ENCODE peak calls at places on chromosome 11, in seven cellular contexts. One of them, this sample, is unnamed.

GRCh38 chr11:6932150-6932549 is 5.9 kb downstream of the ZNF215 start:
- DNase-seq in heart right ventricle: no peak
- DNase-seq in A673: no peak
- DNase-seq in fibroblast of lung: no peak
- DNase-seq in kidney: no peak
- DNase-seq in pancreas: no peak
- DNase-seq in body of pancreas: no peak
- DNase-seq in this sample: no peak

GRCh38 chr11:29306527-29306926 is 710.3 kb downstream of the KCNA4 start:
- DNase-seq in heart right ventricle: no peak
- DNase-seq in A673: no peak
- DNase-seq in fibroblast of lung: peak; percentile 72
- DNase-seq in kidney: no peak
- DNase-seq in pancreas: no peak
- DNase-seq in body of pancreas: no peak
- DNase-seq in this sample: no peak

GRCh38 chr11:77598195-77598594 is 8.4 kb downstream of the AQP11 start:
- DNase-seq in heart right ventricle: no peak
- DNase-seq in A673: no peak
- DNase-seq in fibroblast of lung: no peak
- DNase-seq in kidney: no peak
- DNase-seq in pancreas: no peak
- DNase-seq in body of pancreas: no peak
- DNase-seq in this sample: no peak

GRCh38 chr11:123303924-123304323 is 108.9 kb upstream of the CLMP start:
- DNase-seq in heart right ventricle: no peak
- DNase-seq in A673: no peak
- DNase-seq in fibroblast of lung: no peak
- DNase-seq in kidney: no peak
- DNase-seq in pancreas: no peak
- DNase-seq in body of pancreas: no peak
- DNase-seq in this sample: no peak

GRCh38 chr11:117750357-117750756 is 46.7 kb downstream of the DSCAML1 start:
- DNase-seq in heart right ventricle: no peak
- DNase-seq in A673: no peak
- DNase-seq in fibroblast of lung: no peak
- DNase-seq in kidney: no peak
- DNase-seq in pancreas: no peak
- DNase-seq in body of pancreas: no peak
- DNase-seq in this sample: no peak

GRCh38 chr11:86068138-86068861 is 584 bp downstream of the PICALM start:
- DNase-seq in heart right ventricle: peak; percentile 33
- DNase-seq in A673: peak; percentile 50
- DNase-seq in fibroblast of lung: no peak
- DNase-seq in kidney: no peak
- DNase-seq in pancreas: peak; percentile 32
- DNase-seq in body of pancreas: peak; percentile 36
- DNase-seq in this sample: no peak

GRCh38 chr11:120756931-120757330 is 245.4 kb downstream of the GRIK4 start:
- DNase-seq in heart right ventricle: no peak
- DNase-seq in A673: no peak
- DNase-seq in fibroblast of lung: no peak
- DNase-seq in kidney: no peak
- DNase-seq in pancreas: no peak
- DNase-seq in body of pancreas: no peak
- DNase-seq in this sample: no peak

GRCh38 chr11:47438721-47439120 is 10.2 kb downstream of the RAPSN start:
- DNase-seq in heart right ventricle: no peak
- DNase-seq in A673: no peak
- DNase-seq in fibroblast of lung: no peak
- DNase-seq in kidney: no peak
- DNase-seq in pancreas: no peak
- DNase-seq in body of pancreas: no peak
- DNase-seq in this sample: no peak

GRCh38 chr11:2774173-2775082 is 74.6 kb upstream of the KCNQ1OT1 start:
- DNase-seq in heart right ventricle: no peak
- DNase-seq in A673: no peak
- DNase-seq in fibroblast of lung: no peak
- DNase-seq in kidney: no peak
- DNase-seq in pancreas: no peak
- DNase-seq in body of pancreas: peak; percentile 3
- DNase-seq in this sample: no peak

GRCh38 chr11:8826145-8826786 is 84.7 kb upstream of the AKIP1 start:
- DNase-seq in heart right ventricle: no peak
- DNase-seq in A673: no peak
- DNase-seq in fibroblast of lung: peak; percentile 60
- DNase-seq in kidney: peak; percentile 83
- DNase-seq in pancreas: no peak
- DNase-seq in body of pancreas: no peak
- DNase-seq in this sample: no peak

GRCh38 chr11:47714554-47715081 is 551 bp downstream of the AGBL2 start:
- DNase-seq in heart right ventricle: no peak
- DNase-seq in A673: peak; percentile 52
- DNase-seq in fibroblast of lung: peak; percentile 26
- DNase-seq in kidney: no peak
- DNase-seq in pancreas: no peak
- DNase-seq in body of pancreas: no peak
- DNase-seq in this sample: no peak

GRCh38 chr11:59207988-59208432 is 4.7 kb downstream of the MPEG1 start:
- DNase-seq in heart right ventricle: no peak
- DNase-seq in A673: peak; percentile 67
- DNase-seq in fibroblast of lung: peak; percentile 72
- DNase-seq in kidney: no peak
- DNase-seq in pancreas: no peak
- DNase-seq in body of pancreas: peak; percentile 60
- DNase-seq in this sample: no peak

GRCh38 chr11:110184974-110185597 is 91.9 kb downstream of the ZC3H12C start:
- DNase-seq in heart right ventricle: no peak
- DNase-seq in A673: no peak
- DNase-seq in fibroblast of lung: peak; percentile 97
- DNase-seq in kidney: no peak
- DNase-seq in pancreas: peak; percentile 56
- DNase-seq in body of pancreas: peak; percentile 83
- DNase-seq in this sample: no peak

GRCh38 chr11:105273660-105274280 is 134.2 kb upstream of the CARD18 start:
- DNase-seq in heart right ventricle: no peak
- DNase-seq in A673: no peak
- DNase-seq in fibroblast of lung: no peak
- DNase-seq in kidney: no peak
- DNase-seq in pancreas: no peak
- DNase-seq in body of pancreas: no peak
- DNase-seq in this sample: no peak

GRCh38 chr11:69869311-69869939 is 50.2 kb upstream of the FGF3 start:
- DNase-seq in heart right ventricle: no peak
- DNase-seq in A673: no peak
- DNase-seq in fibroblast of lung: no peak
- DNase-seq in kidney: peak; percentile 43
- DNase-seq in pancreas: no peak
- DNase-seq in body of pancreas: no peak
- DNase-seq in this sample: no peak

GRCh38 chr11:129412501-129412900 is 36.9 kb downstream of the BARX2 start:
- DNase-seq in heart right ventricle: no peak
- DNase-seq in A673: peak; percentile 56
- DNase-seq in fibroblast of lung: no peak
- DNase-seq in kidney: no peak
- DNase-seq in pancreas: no peak
- DNase-seq in body of pancreas: no peak
- DNase-seq in this sample: no peak

GRCh38 chr11:46710821-46711269 is 8.2 kb upstream of the F2 start:
- DNase-seq in heart right ventricle: peak; percentile 48
- DNase-seq in A673: no peak
- DNase-seq in fibroblast of lung: peak; percentile 95
- DNase-seq in kidney: no peak
- DNase-seq in pancreas: no peak
- DNase-seq in body of pancreas: peak; percentile 43
- DNase-seq in this sample: no peak

GRCh38 chr11:115455606-115456005 is 48.6 kb downstream of the CADM1 start:
- DNase-seq in heart right ventricle: no peak
- DNase-seq in A673: no peak
- DNase-seq in fibroblast of lung: no peak
- DNase-seq in kidney: no peak
- DNase-seq in pancreas: no peak
- DNase-seq in body of pancreas: no peak
- DNase-seq in this sample: no peak

GRCh38 chr11:57214494-57214893 is 22.6 kb downstream of the APLNR start:
- DNase-seq in heart right ventricle: no peak
- DNase-seq in A673: no peak
- DNase-seq in fibroblast of lung: peak; percentile 69
- DNase-seq in kidney: no peak
- DNase-seq in pancreas: no peak
- DNase-seq in body of pancreas: no peak
- DNase-seq in this sample: no peak

GRCh38 chr11:110921742-110922200 is 209.5 kb upstream of the ARHGAP20 start:
- DNase-seq in heart right ventricle: no peak
- DNase-seq in A673: peak; percentile 91
- DNase-seq in fibroblast of lung: peak; percentile 62
- DNase-seq in kidney: peak; percentile 77
- DNase-seq in pancreas: peak; percentile 29
- DNase-seq in body of pancreas: peak; percentile 66
- DNase-seq in this sample: no peak

GRCh38 chr11:26891501-26891900 is 102.4 kb upstream of the FIBIN start:
- DNase-seq in heart right ventricle: no peak
- DNase-seq in A673: no peak
- DNase-seq in fibroblast of lung: no peak
- DNase-seq in kidney: no peak
- DNase-seq in pancreas: no peak
- DNase-seq in body of pancreas: no peak
- DNase-seq in this sample: no peak
- H3K27ac ChIP-seq in heart right ventricle: no peak overlapping the region
- H3K27ac ChIP-seq in A673: no peak overlapping the region
- H3K27ac ChIP-seq in fibroblast of lung: no peak overlapping the region
- H3K27ac ChIP-seq in kidney: no peak overlapping the region
- H3K27ac ChIP-seq in pancreas: no peak overlapping the region
- H3K27ac ChIP-seq in body of pancreas: no peak overlapping the region
- H3K27ac ChIP-seq in this sample: no peak overlapping the region

GRCh38 chr11:723120-723883 is 17.3 kb downstream of the EPS8L2 start:
- DNase-seq in heart right ventricle: no peak
- DNase-seq in A673: peak; percentile 61
- DNase-seq in fibroblast of lung: peak; percentile 76
- DNase-seq in kidney: no peak
- DNase-seq in pancreas: peak; percentile 24
- DNase-seq in body of pancreas: peak; percentile 48
- DNase-seq in this sample: no peak

GRCh38 chr11:724063-724732 is 18.2 kb downstream of the EPS8L2 start:
- DNase-seq in heart right ventricle: no peak
- DNase-seq in A673: no peak
- DNase-seq in fibroblast of lung: no peak
- DNase-seq in kidney: peak; percentile 81
- DNase-seq in pancreas: peak; percentile 15
- DNase-seq in body of pancreas: no peak
- DNase-seq in this sample: no peak

GRCh38 chr11:726278-726915 is 20.4 kb downstream of the EPS8L2 start:
- DNase-seq in heart right ventricle: no peak
- DNase-seq in A673: no peak
- DNase-seq in fibroblast of lung: no peak
- DNase-seq in kidney: peak; percentile 92
- DNase-seq in pancreas: peak; percentile 86
- DNase-seq in body of pancreas: peak; percentile 90
- DNase-seq in this sample: peak; percentile 82

GRCh38 chr11:725624-726202 is 19.7 kb downstream of the EPS8L2 start:
- DNase-seq in heart right ventricle: no peak
- DNase-seq in A673: no peak
- DNase-seq in fibroblast of lung: no peak
- DNase-seq in kidney: peak; percentile 83
- DNase-seq in pancreas: peak; percentile 25
- DNase-seq in body of pancreas: peak; percentile 27
- DNase-seq in this sample: peak; percentile 67

GRCh38 chr11:724733-725386 is 18.8 kb downstream of the EPS8L2 start:
- DNase-seq in heart right ventricle: no peak
- DNase-seq in A673: no peak
- DNase-seq in fibroblast of lung: no peak
- DNase-seq in kidney: peak; percentile 73
- DNase-seq in pancreas: peak; percentile 13
- DNase-seq in body of pancreas: no peak
- DNase-seq in this sample: no peak
- H3K4me3 ChIP-seq in heart right ventricle: no peak overlapping the region
- H3K4me3 ChIP-seq in A673: no peak overlapping the region
- H3K4me3 ChIP-seq in fibroblast of lung: no peak overlapping the region
- H3K4me3 ChIP-seq in kidney: no peak overlapping the region
- H3K4me3 ChIP-seq in pancreas: no peak overlapping the region
- H3K4me3 ChIP-seq in body of pancreas: no peak overlapping the region
- H3K4me3 ChIP-seq in this sample: no peak overlapping the region

DNA sequence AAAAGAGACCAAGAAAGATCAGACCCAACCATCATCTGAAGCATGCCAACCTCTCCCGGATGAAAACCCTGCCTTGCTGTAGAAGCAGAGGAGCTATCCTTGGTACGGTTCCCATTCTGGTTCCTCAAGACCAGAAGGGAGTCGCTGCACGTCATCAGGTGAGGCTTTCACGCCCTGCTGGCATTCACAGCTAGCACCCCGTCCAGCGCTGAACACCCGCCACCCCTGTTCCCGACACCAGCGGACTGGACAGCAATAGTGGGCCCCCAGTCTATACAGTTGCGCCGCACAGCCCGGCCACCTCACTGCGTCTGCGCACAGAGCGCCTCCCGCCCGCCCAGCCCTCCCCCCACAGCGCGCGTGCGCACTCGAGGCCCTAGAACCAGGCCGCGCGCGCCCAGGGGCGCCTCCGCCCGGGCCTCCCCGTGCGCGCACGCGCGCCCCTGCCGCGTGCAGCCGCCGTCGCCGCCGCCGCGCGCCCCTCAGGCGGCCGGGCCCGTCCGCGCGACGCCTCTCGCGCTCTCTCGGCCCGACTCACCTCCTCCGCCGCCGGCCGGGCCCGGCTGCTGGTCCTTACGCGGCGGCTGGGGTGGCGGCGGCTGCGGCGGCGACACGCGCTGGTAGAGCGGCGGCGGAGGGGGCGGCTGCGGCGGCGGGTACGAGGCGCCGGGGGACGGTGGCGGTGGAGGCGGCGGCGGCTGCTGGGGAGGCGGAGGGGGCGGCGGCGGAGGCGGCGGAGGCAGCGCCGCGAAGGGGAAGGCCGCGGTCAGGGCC is 706 bp downstream of the SF1 start:
- DNase-seq in heart right ventricle: peak; percentile 87
- DNase-seq in A673: peak; percentile 94
- DNase-seq in fibroblast of lung: peak; percentile 81
- DNase-seq in kidney: peak; percentile 94
- DNase-seq in pancreas: peak; percentile 76
- DNase-seq in body of pancreas: peak; percentile 87
- DNase-seq in this sample: peak; percentile 73
- H3K27ac ChIP-seq in heart right ventricle: peak overlapping the region; percentile 99
- H3K27ac ChIP-seq in A673: peak overlapping the region; percentile 99
- H3K27ac ChIP-seq in fibroblast of lung: peak overlapping the region; percentile 93
- H3K27ac ChIP-seq in kidney: peak overlapping the region; percentile 98
- H3K27ac ChIP-seq in pancreas: peak overlapping the region; percentile 99
- H3K27ac ChIP-seq in body of pancreas: peak overlapping the region; percentile 96
- H3K27ac ChIP-seq in this sample: peak overlapping the region; percentile 97

GRCh38 chr11:22828373-22828772 is 1.2 kb downstream of the SVIP start:
- DNase-seq in heart right ventricle: no peak
- DNase-seq in A673: no peak
- DNase-seq in fibroblast of lung: no peak
- DNase-seq in kidney: no peak
- DNase-seq in pancreas: no peak
- DNase-seq in body of pancreas: no peak
- DNase-seq in this sample: no peak

GRCh38 chr11:22830082-22830414 is 447 bp upstream of the SVIP start:
- DNase-seq in heart right ventricle: no peak
- DNase-seq in A673: no peak
- DNase-seq in fibroblast of lung: no peak
- DNase-seq in kidney: no peak
- DNase-seq in pancreas: no peak
- DNase-seq in body of pancreas: no peak
- DNase-seq in this sample: no peak

GRCh38 chr11:22832315-22833041 is 2.9 kb upstream of the SVIP start:
- DNase-seq in heart right ventricle: no peak
- DNase-seq in A673: peak; percentile 31
- DNase-seq in fibroblast of lung: no peak
- DNase-seq in kidney: no peak
- DNase-seq in pancreas: no peak
- DNase-seq in body of pancreas: no peak
- DNase-seq in this sample: no peak

GRCh38 chr11:22829231-22830081 is at the start of gene SVIP:
- DNase-seq in heart right ventricle: peak; percentile 95
- DNase-seq in A673: peak; percentile 94
- DNase-seq in fibroblast of lung: peak; percentile 87
- DNase-seq in kidney: peak; percentile 98
- DNase-seq in pancreas: peak; percentile 97
- DNase-seq in body of pancreas: peak; percentile 99
- DNase-seq in this sample: peak; percentile 92
- H3K4me3 ChIP-seq in heart right ventricle: peak within 1 kb of the TSS; percentile 79
- H3K4me3 ChIP-seq in A673: peak within 1 kb of the TSS; percentile 93
- H3K4me3 ChIP-seq in fibroblast of lung: peak within 1 kb of the TSS; percentile 79
- H3K4me3 ChIP-seq in kidney: peak within 1 kb of the TSS; percentile 87
- H3K4me3 ChIP-seq in pancreas: peak within 1 kb of the TSS; percentile 87
- H3K4me3 ChIP-seq in body of pancreas: peak within 1 kb of the TSS; percentile 80
- H3K4me3 ChIP-seq in this sample: peak within 1 kb of the TSS; percentile 93

This sample was measured in RWPE2.